ENCODE peak calls at places on chromosomes 12 and 14, in eight cellular contexts. H is T-helper 1 cell; M is tibial nerve; Y is T-helper 2 cell; O is MCF 10A; V is HuH-7.5; G is CD4-positive, alpha-beta T cell; S is GDM1. X is an unnamed sample.

GRCh38 chr14:76640923-76641395 is 120.3 kb upstream of the VASH1 start:
- DNase-seq in Y (no peak), H (no peak), G (no peak), O (no peak), S (no peak), V (no peak), M (no peak), X (no peak)

GRCh38 chr12:112463478-112463877 is 44.7 kb downstream of the PTPN11 start:
- DNase-seq in S (no peak), Y (no peak), O (no peak), H (no peak), M (no peak), V (no peak), G (no peak), X (no peak)

GRCh38 chr12:105476616-105477015 is 146.1 kb downstream of the C12orf75 start:
- DNase-seq in M (no peak), V (no peak), H (no peak), S (no peak), Y (no peak), O (no peak), G (no peak), X (no peak)

GRCh38 chr14:19947413-19948090 is 16.8 kb downstream of the OR4K1 start:
- DNase-seq in H (no peak), O (no peak), S (no peak), Y (no peak), M (no peak), V (no peak), G (no peak), X (no peak)

GRCh38 chr12:32253154-32253795 is 146.1 kb upstream of the FGD4 start:
- DNase-seq in S (no peak), M (no peak), Y (no peak), V (no peak), O (no peak), H (no peak), G (no peak), X (no peak)

GRCh38 chr12:3307419-3307818 is 183.6 kb upstream of the PRMT8 start:
- DNase-seq in M (no peak), V (no peak), Y (no peak), S (no peak), O (no peak), G (no peak), H (no peak), X (no peak)

GRCh38 chr12:83802011-83802410 is 1110.6 kb downstream of the SLC6A15 start:
- DNase-seq in V (no peak), G (no peak), M (no peak), H (no peak), O (no peak), Y (no peak), S (no peak), X (no peak)

GRCh38 chr12:96044017-96044985 is 8.9 kb upstream of the LTA4H start:
- DNase-seq in G (no peak), S (no peak), M (no peak), Y (no peak), H (no peak), V (no peak), O (peak; percentile 68), X (no peak)

GRCh38 chr12:49039421-49040363 is 20.9 kb downstream of the KMT2D start:
- DNase-seq in O (no peak), M (no peak), G (no peak), S (no peak), V (no peak), H (no peak), Y (no peak), X (no peak)

GRCh38 chr12:22728989-22729388 is 104.0 kb downstream of the ETNK1 start:
- DNase-seq in M (no peak), H (no peak), O (no peak), Y (no peak), G (no peak), V (no peak), S (no peak), X (no peak)

GRCh38 chr14:39102265-39102968 is 618 bp downstream of the SEC23A start:
- DNase-seq in H (no peak), V (peak; percentile 18), O (peak; percentile 47), S (no peak), G (no peak), Y (no peak), M (no peak), X (no peak)

GRCh38 chr14:36619853-36620252 is 37.4 kb upstream of the NKX2-8 start:
- DNase-seq in G (no peak), Y (no peak), S (no peak), O (no peak), V (no peak), M (no peak), H (no peak), X (no peak)

GRCh38 chr14:53002576-53002975 is 51.7 kb upstream of the FERMT2 start:
- DNase-seq in O (no peak), M (no peak), S (no peak), G (no peak), H (no peak), Y (no peak), V (no peak), X (no peak)

GRCh38 chr12:94618995-94619695 is 31.2 kb downstream of the TMCC3 start:
- DNase-seq in V (no peak), S (no peak), M (no peak), G (no peak), O (peak; percentile 94), Y (no peak), H (no peak), X (no peak)

GRCh38 chr14:21846227-21846885 is 172.7 kb upstream of the OR4E1 start:
- DNase-seq in Y (peak; percentile 59), S (peak; percentile 50), H (peak; percentile 44), G (peak; percentile 52), V (no peak), M (peak; percentile 23), O (peak; percentile 45), X (peak; percentile 59)

GRCh38 chr14:92692822-92693226 is 55.6 kb downstream of the LGMN start:
- DNase-seq in V (no peak), Y (no peak), G (peak; percentile 49), S (peak; percentile 36), H (no peak), M (peak; percentile 41), O (peak; percentile 78), X (no peak)

GRCh38 chr12:26746315-26746714 is 86.7 kb downstream of the ITPR2 start:
- DNase-seq in S (no peak), V (no peak), Y (no peak), G (no peak), M (no peak), O (peak; percentile 54), H (no peak), X (no peak)

GRCh38 chr12:109291531-109292341 is 17.3 kb downstream of the FOXN4 start:
- DNase-seq in H (no peak), Y (no peak), G (no peak), S (no peak), M (no peak), V (no peak), O (no peak), X (no peak)

GRCh38 chr12:19852100-19852855 is 413.0 kb downstream of the AEBP2 start:
- DNase-seq in S (no peak), V (no peak), Y (no peak), O (no peak), H (no peak), M (no peak), G (no peak), X (no peak)

GRCh38 chr12:95151821-95152220 is 65.4 kb downstream of the FGD6 start:
- DNase-seq in M (no peak), S (no peak), Y (no peak), G (no peak), V (no peak), O (no peak), H (no peak), X (no peak)

GRCh38 chr12:6471992-6472366 is 1.5 kb upstream of the VAMP1 start:
- DNase-seq in Y (no peak), V (no peak), M (no peak), O (peak; percentile 53), G (no peak), H (no peak), S (no peak), X (no peak)

GRCh38 chr12:560666-561065 is 100.9 kb downstream of the B4GALNT3 start:
- DNase-seq in S (no peak), V (no peak), M (no peak), Y (no peak), O (no peak), G (no peak), H (no peak), X (no peak)

GRCh38 chr12:107404981-107405380 is 280.6 kb upstream of the PWP1 start:
- DNase-seq in Y (no peak), S (peak; percentile 11), V (peak; percentile 29), O (peak; percentile 62), M (no peak), G (no peak), H (no peak), X (no peak)

GRCh38 chr12:62785941-62786559 is 148.9 kb downstream of the PPM1H start:
- DNase-seq in G (no peak), V (no peak), H (no peak), O (peak; percentile 94), M (peak; percentile 8), S (peak; percentile 45), Y (no peak), X (no peak)

GRCh38 chr12:109196332-109196731 is 79.9 kb downstream of the ACACB start:
- DNase-seq in H (no peak), O (no peak), V (no peak), G (no peak), Y (no peak), M (no peak), S (no peak), X (no peak)

GRCh38 chr14:63134801-63135200 is 69.4 kb upstream of the RHOJ start:
- DNase-seq in O (peak; percentile 40), H (no peak), S (no peak), V (no peak), Y (no peak), M (no peak), G (no peak), X (no peak)

GRCh38 chr14:44170099-44170498 is 337.0 kb downstream of the FSCB start:
- DNase-seq in G (no peak), V (no peak), M (no peak), O (peak; percentile 73), H (no peak), S (no peak), Y (no peak), X (no peak)